ENCODE peak calls at places on chromosomes 1 and 21, in six cellular contexts. K, M, I, G, R and C are unnamed samples.

GRCh38 chr21:32137266-32137665 is 141.6 kb downstream of the MIS18A start:
- DNase-seq in K (no peak), M (no peak), I (no peak), G (no peak), R (no peak), C (no peak)

GRCh38 chr1:217660353-217661062 is 29.4 kb downstream of the SPATA17 start:
- DNase-seq in K (peak), M (peak), I (no peak), G (peak), R (peak), C (peak)

GRCh38 chr1:209150114-209150513 is 433.4 kb upstream of the CAMK1G start:
- DNase-seq in K (peak), M (peak), I (no peak), G (peak), R (peak), C (peak)

GRCh38 chr1:229114781-229115417 is 156.0 kb upstream of the RAB4A start:
- DNase-seq in K (peak), M (peak), I (no peak), G (no peak), R (no peak), C (no peak)

GRCh38 chr1:55428944-55429931 is 214.1 kb upstream of the USP24 start:
- DNase-seq in K (peak), M (no peak), I (peak), G (peak), R (no peak), C (peak)

GRCh38 chr1:8462298-8462946 is 144.5 kb downstream of the SLC45A1 start:
- DNase-seq in K (no peak), M (no peak), I (no peak), G (no peak), R (no peak), C (no peak)

GRCh38 chr1:88741413-88741812 is 57.3 kb downstream of the PKN2 start:
- DNase-seq in K (peak), M (no peak), I (no peak), G (peak), R (no peak), C (peak)

GRCh38 chr1:101081496-101082282 is 56.1 kb upstream of the DPH5 start:
- DNase-seq in K (no peak), M (no peak), I (no peak), G (no peak), R (no peak), C (no peak)

GRCh38 chr1:242523282-242523967 is 1.1 kb downstream of the PLD5 start:
- DNase-seq in K (no peak), M (peak), I (no peak), G (no peak), R (no peak), C (no peak)

GRCh38 chr1:156258859-156259258 is 11.0 kb upstream of the PAQR6 start:
- DNase-seq in K (no peak), M (no peak), I (no peak), G (no peak), R (no peak), C (no peak)

GRCh38 chr1:183365676-183366075 is 52.5 kb downstream of the NMNAT2 start:
- DNase-seq in K (no peak), M (no peak), I (no peak), G (peak), R (no peak), C (no peak)

GRCh38 chr1:62728963-62729362 is 40.8 kb upstream of the DOCK7 start:
- DNase-seq in K (no peak), M (peak), I (no peak), G (no peak), R (no peak), C (no peak)

GRCh38 chr1:223035724-223036478 is 107.1 kb downstream of the TLR5 start:
- DNase-seq in K (no peak), M (no peak), I (no peak), G (no peak), R (no peak), C (no peak)

GRCh38 chr1:25642710-25643109 is 26.1 kb downstream of the MAN1C1 start:
- DNase-seq in K (peak), M (no peak), I (peak), G (peak), R (no peak), C (peak)
- H3K4me3 ChIP-seq in K (no peak), M (no peak), I (no peak), G (no peak), R (no peak), C (no peak)

GRCh38 chr1:184387871-184388670 is 1.2 kb downstream of the C1orf21 start:
- DNase-seq in K (peak), M (no peak), I (peak), G (peak), R (no peak), C (peak)
- TF ChIP-seq CTCF in K (peak), M (no peak), I (no peak), G (no peak), R (no peak), C (no peak)

GRCh38 chr1:53090227-53091147 is 28.5 kb downstream of the PODN start:
- DNase-seq in K (no peak), M (no peak), I (peak), G (no peak), R (no peak), C (no peak)
- H3K4me3 ChIP-seq in K (no peak), M (no peak), I (no peak), G (no peak), R (no peak), C (no peak)

DNA sequence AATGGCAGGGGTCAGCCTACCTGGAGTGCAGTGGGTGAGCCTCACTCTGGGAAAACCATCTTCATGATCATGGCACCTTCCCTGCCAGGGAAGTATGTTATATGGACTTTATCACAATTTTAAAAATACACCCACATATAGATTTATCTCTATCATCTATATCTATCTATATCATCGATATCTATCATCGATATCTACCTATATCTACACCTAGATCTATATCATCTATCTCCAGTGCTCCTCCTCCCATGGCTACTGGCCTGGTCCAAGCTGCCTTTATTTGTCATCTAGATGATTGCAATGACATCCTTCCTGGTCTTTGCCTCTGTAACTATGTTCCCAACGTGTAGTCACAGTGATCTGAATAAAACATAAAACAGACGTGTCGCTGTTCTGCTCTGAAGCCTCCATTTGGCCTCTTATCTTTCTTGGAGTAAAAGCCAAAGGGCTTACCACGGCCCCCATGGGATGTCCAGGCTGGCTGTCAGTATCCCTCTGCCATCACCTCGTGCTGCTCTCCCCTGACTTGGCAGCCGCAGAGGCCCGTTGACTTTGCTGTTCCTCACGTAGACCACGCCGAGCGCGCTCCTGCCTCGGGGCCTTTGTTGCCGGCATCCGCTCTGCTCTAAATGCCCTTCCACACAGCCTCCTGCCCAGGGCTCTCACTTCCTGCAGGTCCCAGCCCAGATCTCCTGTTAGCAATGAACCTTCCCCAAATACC is 20.6 kb upstream of the KIF26B start:
- DNase-seq in K (no peak), M (no peak), I (no peak), G (no peak), R (no peak), C (no peak)
- TF ChIP-seq CTCF in K (no peak), M (no peak), I (no peak), G (no peak), R (no peak), C (no peak)

DNA sequence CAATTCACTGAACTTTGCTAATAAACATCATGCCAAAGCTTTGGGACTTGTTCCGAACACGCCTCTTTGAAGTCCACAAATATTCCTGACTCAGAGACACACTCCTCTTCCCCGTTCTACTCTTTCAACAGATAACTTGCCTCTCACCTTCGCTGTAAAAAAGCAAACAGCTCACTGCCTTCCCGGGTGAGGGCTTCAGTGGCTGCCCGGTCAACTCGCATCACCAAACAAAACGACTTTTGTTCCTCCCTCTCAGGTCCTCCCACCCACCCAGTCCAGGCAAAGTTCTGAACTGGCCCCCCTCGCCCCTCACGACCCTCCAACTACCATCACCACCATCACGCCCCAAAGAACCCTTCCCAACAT is 532 bp upstream of the CCN1 start:
- DNase-seq in K (peak), M (no peak), I (no peak), G (peak), R (no peak), C (peak)
- H3K4me3 ChIP-seq in K (peak), M (peak), I (peak), G (peak), R (no peak), C (peak)

GRCh38 chr1:1763657-1764621 is 14.3 kb downstream of the NADK start:
- DNase-seq in K (peak), M (no peak), I (peak), G (no peak), R (no peak), C (peak)
- TF ChIP-seq CTCF in K (no peak), M (no peak), I (no peak), G (no peak), R (no peak), C (no peak)

GRCh38 chr1:51421961-51422360 is 91.6 kb upstream of the TTC39A start:
- DNase-seq in K (peak), M (peak), I (no peak), G (peak), R (peak), C (peak)
- H3K4me3 ChIP-seq in K (peak), M (peak), I (no peak), G (peak), R (no peak), C (peak)

DNA sequence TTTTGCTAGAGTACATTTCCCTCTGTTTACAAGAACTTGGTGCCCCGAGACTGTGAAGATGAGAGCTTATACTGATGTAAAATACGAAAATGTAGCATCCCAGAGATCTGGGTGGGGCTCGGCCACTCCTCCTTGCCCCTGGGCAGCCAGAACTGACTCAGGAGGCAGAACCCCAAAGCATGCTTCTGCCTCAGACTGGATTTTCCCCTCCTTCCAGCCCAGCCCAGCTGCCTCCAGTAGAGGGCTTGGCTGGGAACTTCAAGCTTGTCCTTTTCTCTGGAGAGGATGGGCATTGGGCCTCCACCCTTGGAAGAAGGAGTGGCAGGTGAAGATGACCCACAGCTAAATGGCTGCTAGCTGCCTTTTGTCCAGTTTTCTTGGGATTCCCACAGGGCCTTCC is 24.3 kb upstream of the BTG2 start:
- DNase-seq in K (no peak), M (no peak), I (no peak), G (no peak), R (peak), C (no peak)
- TF ChIP-seq CTCF in K (peak), M (peak), I (no peak), G (peak), R (peak), C (no peak)